ENCODE peak calls at places on chromosome 11, in nine cellular contexts. Y, Q, S, R, I, V, H, A and J are unnamed samples. For H4K20me1, the result is how much of the 10 kb centered on the place peaks cover.

GRCh38 chr11:113644605-113645004 is 61.5 kb downstream of the TMPRSS5 start:
- DNase-seq in Y (no peak), Q (no peak), S (no peak), R (no peak), I (no peak), V (no peak), H (peak), A (no peak), J (no peak)

GRCh38 chr11:81497202-81497804 is 1236.4 kb downstream of the FAM181B start:
- DNase-seq in Y (no peak), Q (peak), S (peak), R (peak), I (peak), V (peak), H (peak), A (peak), J (no peak)

GRCh38 chr11:64239662-64240466 is 1.0 kb upstream of the FKBP2 start:
- DNase-seq in Y (no peak), Q (no peak), S (peak), R (no peak), I (no peak), V (no peak), H (no peak), A (no peak), J (no peak)

GRCh38 chr11:69172674-69173073 is 16.9 kb downstream of the SMIM38 start:
- DNase-seq in Y (no peak), Q (peak), S (peak), R (peak), I (no peak), V (no peak), H (no peak), A (no peak), J (no peak)

GRCh38 chr11:70267405-70267950 is 3.0 kb upstream of the PPFIA1 start:
- DNase-seq in Y (no peak), Q (no peak), S (no peak), R (no peak), I (no peak), V (no peak), H (no peak), A (no peak), J (no peak)

GRCh38 chr11:1078191-1078601 is 3.5 kb downstream of the MUC2 start:
- DNase-seq in Y (peak), Q (no peak), S (no peak), R (no peak), I (no peak), V (no peak), H (no peak), A (no peak), J (no peak)

GRCh38 chr11:119476666-119477331 is 53.8 kb upstream of the THY1 start:
- DNase-seq in Y (peak), Q (no peak), S (no peak), R (no peak), I (no peak), V (no peak), H (no peak), A (no peak), J (no peak)

GRCh38 chr11:2540521-2541320 is 95.9 kb downstream of the KCNQ1 start:
- DNase-seq in Y (no peak), Q (no peak), S (no peak), R (no peak), I (no peak), V (no peak), H (no peak), A (no peak), J (no peak)

GRCh38 chr11:64322925-64323260 is 5.0 kb downstream of the PRDX5 start:
- DNase-seq in Y (no peak), Q (no peak), S (no peak), R (no peak), I (no peak), V (peak), H (no peak), A (no peak), J (no peak)

GRCh38 chr11:111762981-111763643 is 3.1 kb downstream of the PPP2R1B start:
- DNase-seq in Y (no peak), Q (peak), S (no peak), R (no peak), I (peak), V (no peak), H (no peak), A (no peak), J (no peak)

GRCh38 chr11:8699903-8700302 is 17.3 kb downstream of the RPL27A start:
- DNase-seq in Y (peak), Q (peak), S (no peak), R (peak), I (peak), V (no peak), H (no peak), A (no peak), J (peak)

GRCh38 chr11:10348650-10349280 is 43.9 kb downstream of the ADM start:
- DNase-seq in Y (no peak), Q (peak), S (no peak), R (peak), I (peak), V (no peak), H (no peak), A (no peak), J (peak)

GRCh38 chr11:35285471-35285870 is 133.9 kb downstream of the SLC1A2 start:
- DNase-seq in Y (no peak), Q (no peak), S (no peak), R (no peak), I (no peak), V (no peak), H (no peak), A (no peak), J (no peak)

GRCh38 chr11:12090061-12090572 is 20.3 kb upstream of the MICAL2 start:
- DNase-seq in Y (no peak), Q (peak), S (peak), R (peak), I (peak), V (peak), H (no peak), A (no peak), J (peak)

GRCh38 chr11:68009391-68010000 is 631 bp upstream of the ALDH3B1 start:
- DNase-seq in Y (no peak), Q (peak), S (peak), R (peak), I (peak), V (no peak), H (no peak), A (peak), J (no peak)

GRCh38 chr11:69464621-69464960 is 16.9 kb upstream of the LINC01488 start:
- DNase-seq in Y (no peak), Q (no peak), S (no peak), R (no peak), I (no peak), V (no peak), H (no peak), A (no peak), J (no peak)

GRCh38 chr11:797300-798092 is 585 bp downstream of the SLC25A22 start:
- DNase-seq in Y (peak), Q (peak), S (peak), R (peak), I (peak), V (peak), H (peak), A (peak), J (peak)

GRCh38 chr11:83759148-83759547 is 473.0 kb upstream of the CCDC90B start:
- DNase-seq in Y (no peak), Q (no peak), S (no peak), R (no peak), I (no peak), V (no peak), H (no peak), A (no peak), J (no peak)

GRCh38 chr11:121892863-121893262 is 223.2 kb downstream of the BLID start:
- DNase-seq in Y (no peak), Q (peak), S (no peak), R (peak), I (peak), V (no peak), H (no peak), A (no peak), J (peak)

GRCh38 chr11:2130881-2131352 is 8.3 kb downstream of the IGF2 start:
- DNase-seq in Y (no peak), Q (no peak), S (no peak), R (no peak), I (no peak), V (no peak), H (no peak), A (no peak), J (no peak)

GRCh38 chr11:125941241-125941605 is 4.6 kb upstream of the VSIG10L2 start:
- DNase-seq in Y (no peak), Q (no peak), S (no peak), R (no peak), I (no peak), V (no peak), H (no peak), A (no peak), J (no peak)

GRCh38 chr11:60334005-60334620 is 7.1 kb downstream of the MS4A6E start:
- DNase-seq in Y (peak), Q (peak), S (peak), R (peak), I (peak), V (peak), H (peak), A (peak), J (no peak)

GRCh38 chr11:45918331-45918941 is 759 bp upstream of the PEX16 start:
- DNase-seq in Y (peak), Q (peak), S (peak), R (peak), I (peak), V (peak), H (peak), A (peak), J (peak)

GRCh38 chr11:62923634-62924411 is 2.7 kb upstream of the CHRM1 start:
- DNase-seq in Y (no peak), Q (no peak), S (peak), R (no peak), I (no peak), V (peak), H (no peak), A (peak), J (no peak)

GRCh38 chr11:2991477-2992233 is 474 bp downstream of the NAP1L4 start:
- DNase-seq in Y (no peak), Q (peak), S (no peak), R (peak), I (peak), V (no peak), H (no peak), A (peak), J (no peak)

GRCh38 chr11:102120006-102120405 is 9.8 kb downstream of the YAP1 start:
- DNase-seq in Y (no peak), Q (peak), S (no peak), R (peak), I (peak), V (no peak), H (no peak), A (no peak), J (no peak)

GRCh38 chr11:126414615-126415014 is 59.1 kb downstream of the ST3GAL4 start:
- DNase-seq in Y (no peak), Q (no peak), S (no peak), R (no peak), I (no peak), V (no peak), H (no peak), A (no peak), J (no peak)

GRCh38 chr11:2968501-2968900 is 23.6 kb downstream of the NAP1L4 start:
- DNase-seq in Y (no peak), Q (no peak), S (no peak), R (no peak), I (no peak), V (no peak), H (no peak), A (no peak), J (no peak)

GRCh38 chr11:65577756-65578109 is 1.9 kb downstream of the EHBP1L1 start:
- DNase-seq in Y (no peak), Q (no peak), S (no peak), R (no peak), I (no peak), V (no peak), H (no peak), A (no peak), J (no peak)

GRCh38 chr11:130581631-130582030 is 133.2 kb downstream of the ADAMTS15 start:
- DNase-seq in Y (no peak), Q (peak), S (no peak), R (peak), I (peak), V (no peak), H (no peak), A (peak), J (peak)

GRCh38 chr11:3169952-3170755 is 5.0 kb upstream of the OSBPL5 start:
- DNase-seq in Y (no peak), Q (peak), S (no peak), R (no peak), I (no peak), V (no peak), H (no peak), A (no peak), J (peak)

GRCh38 chr11:91851908-91852307 is 372.7 kb upstream of the FAT3 start:
- DNase-seq in Y (no peak), Q (no peak), S (no peak), R (no peak), I (no peak), V (no peak), H (no peak), A (no peak), J (no peak)

GRCh38 chr11:9461760-9462134 is 935 bp downstream of the ZNF143 start:
- DNase-seq in Y (no peak), Q (peak), S (peak), R (peak), I (peak), V (no peak), H (peak), A (peak), J (peak)

GRCh38 chr11:94152678-94153065 is 24.0 kb downstream of the PANX1 start:
- DNase-seq in Y (no peak), Q (no peak), S (no peak), R (no peak), I (no peak), V (no peak), H (no peak), A (no peak), J (no peak)

GRCh38 chr11:94153320-94153719 is 24.7 kb downstream of the PANX1 start:
- DNase-seq in Y (no peak), Q (no peak), S (no peak), R (no peak), I (no peak), V (no peak), H (no peak), A (no peak), J (no peak)

GRCh38 chr11:94151311-94151710 is 22.7 kb downstream of the PANX1 start:
- DNase-seq in Y (no peak), Q (no peak), S (no peak), R (no peak), I (peak), V (no peak), H (no peak), A (no peak), J (no peak)

GRCh38 chr11:94150704-94151103 is 22.1 kb downstream of the PANX1 start:
- DNase-seq in Y (no peak), Q (no peak), S (no peak), R (no peak), I (no peak), V (peak), H (no peak), A (no peak), J (no peak)

GRCh38 chr11:94151903-94152677 is 23.4 kb downstream of the PANX1 start:
- DNase-seq in Y (peak), Q (peak), S (no peak), R (peak), I (peak), V (peak), H (peak), A (no peak), J (peak)
- H4K20me1 ChIP-seq in Y (under half), Q (half or more), S (under half), R (under half), I (under half), V (under half), H (half or more), A (under half), J (half or more)

DNA sequence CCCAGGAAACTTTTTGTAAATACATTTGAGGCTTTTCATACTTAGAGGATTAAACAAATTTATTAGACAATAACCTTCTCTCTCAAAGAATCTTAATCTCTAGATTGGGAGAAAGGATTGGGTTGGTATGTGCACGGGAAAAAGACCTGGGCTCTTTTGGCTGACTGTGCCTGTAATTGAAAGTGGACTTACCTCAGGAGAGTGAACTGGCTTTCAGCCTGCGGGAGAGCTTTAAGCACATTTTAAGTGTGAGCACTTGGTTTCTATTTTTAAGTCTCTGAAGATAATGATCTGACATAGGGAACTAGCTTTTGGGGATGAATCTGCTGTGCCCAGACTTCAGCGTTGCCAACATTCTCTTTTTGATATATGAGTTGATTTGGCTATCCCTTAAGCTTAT is 35.8 kb downstream of the UVRAG start:
- DNase-seq in Y (no peak), Q (no peak), S (no peak), R (no peak), I (no peak), V (no peak), H (no peak), A (no peak), J (no peak)
- H4K20me1 ChIP-seq in Y (under half), Q (under half), S (under half), R (under half), I (under half), V (under half), H (under half), A (under half), J (under half)

GRCh38 chr11:134050541-134051383 is 18.1 kb upstream of the JAM3 start:
- DNase-seq in Y (peak), Q (peak), S (peak), R (peak), I (no peak), V (peak), H (peak), A (peak), J (no peak)
- H4K20me1 ChIP-seq in Y (under half), Q (under half), S (under half), R (under half), I (under half), V (under half), H (under half), A (under half), J (under half)

GRCh38 chr11:95569207-95569606 is 220.4 kb downstream of the FAM76B start:
- DNase-seq in Y (no peak), Q (no peak), S (no peak), R (no peak), I (no peak), V (no peak), H (no peak), A (no peak), J (no peak)
- H4K20me1 ChIP-seq in Y (under half), Q (under half), S (under half), R (under half), I (under half), V (under half), H (under half), A (under half), J (under half)